ENCODE peak calls at places on chromosome 13, in nine cellular contexts. W, A, Q, F, O, U, N, X and P are unnamed samples.

GRCh38 chr13:27170221-27170520 is 1.4 kb downstream of the USP12 start:
- DNase-seq in A (no peak), O (peak), U (no peak), Q (no peak), W (peak), F (no peak), X (no peak), N (no peak), P (no peak)

GRCh38 chr13:113485545-113485944 is 5.0 kb downstream of the DCUN1D2 start:
- DNase-seq in X (no peak), U (no peak), Q (no peak), W (no peak), F (no peak), O (no peak), A (no peak), N (no peak), P (no peak)

GRCh38 chr13:98798849-98799645 is 46.6 kb upstream of the SLC15A1 start:
- DNase-seq in U (no peak), N (no peak), Q (no peak), O (no peak), A (no peak), W (no peak), X (no peak), F (no peak), P (no peak)

GRCh38 chr13:95644611-95645052 is at the start of gene DZIP1:
- DNase-seq in O (peak), W (peak), A (no peak), F (peak), N (peak), U (no peak), Q (no peak), X (peak), P (peak)

GRCh38 chr13:23160241-23161175 is 20.3 kb upstream of the SGCG start:
- DNase-seq in X (no peak), N (peak), U (no peak), A (no peak), F (no peak), W (no peak), Q (no peak), O (no peak), P (no peak)

GRCh38 chr13:41213919-41214318 is 19.6 kb upstream of the KBTBD7 start:
- DNase-seq in O (no peak), N (no peak), U (no peak), X (no peak), W (no peak), Q (no peak), F (no peak), A (no peak), P (no peak)

GRCh38 chr13:97474581-97474980 is 40.6 kb downstream of the RAP2A start:
- DNase-seq in X (no peak), F (no peak), O (no peak), A (no peak), W (no peak), N (no peak), Q (no peak), U (no peak), P (no peak)

GRCh38 chr13:78787189-78787588 is 128.2 kb upstream of the OBI1 start:
- DNase-seq in N (peak), Q (no peak), U (no peak), A (no peak), O (no peak), X (no peak), W (no peak), F (no peak), P (no peak)

GRCh38 chr13:40439928-40440327 is 226.5 kb downstream of the FOXO1 start:
- DNase-seq in A (no peak), X (no peak), W (no peak), O (no peak), N (no peak), Q (no peak), F (no peak), U (no peak), P (no peak)

GRCh38 chr13:32316030-32316344 is 679 bp downstream of the BRCA2 start:
- DNase-seq in N (no peak), U (no peak), F (no peak), A (no peak), X (no peak), Q (peak), W (no peak), O (no peak), P (no peak)